ENCODE peak calls at places on chromosome 1, in nine cellular contexts. B, V, O, R, G, K, M, C and W are unnamed samples.

GRCh38 chr1:163571950-163572349 is 250.2 kb downstream of the NUF2 start:
- DNase-seq in B (no peak), O (no peak), V (no peak), G (no peak), C (no peak), K (no peak), R (no peak), M (no peak), W (no peak)

GRCh38 chr1:225848044-225848955 is 33.9 kb downstream of the TMEM63A start:
- DNase-seq in K (no peak), C (no peak), B (no peak), R (peak; percentile 67), O (no peak), M (no peak), G (no peak), V (no peak), W (no peak)

GRCh38 chr1:95384570-95384969 is 150.6 kb downstream of the RWDD3 start:
- DNase-seq in G (no peak), V (no peak), M (no peak), O (peak; percentile 38), B (no peak), K (peak; percentile 2), C (peak; percentile 60), R (no peak), W (no peak)

GRCh38 chr1:224629965-224630364 is 13.8 kb downstream of the CNIH3 start:
- DNase-seq in O (no peak), M (no peak), K (peak; percentile 69), G (no peak), C (no peak), V (no peak), B (no peak), R (no peak), W (no peak)

GRCh38 chr1:39173119-39173994 is 31.1 kb upstream of the MACF1 start:
- DNase-seq in G (no peak), R (no peak), K (no peak), M (peak; percentile 59), O (no peak), B (no peak), V (no peak), C (no peak), W (no peak)

GRCh38 chr1:210726621-210727020 is 397.9 kb downstream of the HHAT start:
- DNase-seq in B (peak; percentile 11), O (peak; percentile 45), G (no peak), V (no peak), C (peak; percentile 56), K (peak; percentile 13), M (no peak), R (no peak), W (no peak)

GRCh38 chr1:32801096-32801713 is 16.0 kb downstream of the YARS1 start:
- DNase-seq in M (peak; percentile 22), V (peak; percentile 37), O (no peak), R (no peak), B (peak; percentile 76), C (no peak), K (no peak), G (peak; percentile 18), W (no peak)

GRCh38 chr1:234722267-234722704 is 112.3 kb upstream of the IRF2BP2 start:
- DNase-seq in O (no peak), M (no peak), V (no peak), G (no peak), B (no peak), R (no peak), C (no peak), K (no peak), W (no peak)

GRCh38 chr1:234734864-234735263 is 124.9 kb upstream of the IRF2BP2 start:
- DNase-seq in R (no peak), K (no peak), C (peak; percentile 49), O (no peak), G (no peak), B (no peak), M (no peak), V (no peak), W (no peak)

GRCh38 chr1:234969630-234970370 is 158.8 kb downstream of the TOMM20 start:
- DNase-seq in C (peak; percentile 75), K (peak; percentile 89), O (peak; percentile 17), R (no peak), M (peak; percentile 84), G (no peak), V (no peak), B (no peak), W (peak; percentile 77)

GRCh38 chr1:98487620-98488019 is 173.9 kb upstream of the SNX7 start:
- DNase-seq in V (no peak), B (no peak), M (no peak), O (no peak), G (no peak), C (no peak), K (no peak), R (no peak), W (no peak)

GRCh38 chr1:161119017-161119378 is 1.1 kb downstream of the NIT1 start:
- DNase-seq in R (no peak), O (no peak), C (peak; percentile 72), V (no peak), G (no peak), B (no peak), K (no peak), M (no peak), W (peak; percentile 61)

GRCh38 chr1:231374394-231374793 is 36.3 kb downstream of the SPRTN start:
- DNase-seq in M (no peak), B (no peak), O (no peak), K (no peak), R (no peak), C (no peak), G (no peak), V (no peak), W (no peak)

GRCh38 chr1:47384083-47384482 is 32.0 kb upstream of the FOXE3 start:
- DNase-seq in M (no peak), K (no peak), B (no peak), V (no peak), C (no peak), O (no peak), G (no peak), R (no peak), W (no peak)

GRCh38 chr1:186985889-186986491 is 157.2 kb downstream of the PLA2G4A start:
- DNase-seq in C (peak; percentile 27), G (no peak), M (peak; percentile 56), O (no peak), V (no peak), K (peak; percentile 59), B (peak; percentile 53), R (peak; percentile 37), W (peak; percentile 12)

GRCh38 chr1:107299521-107299920 is 158.7 kb downstream of the NTNG1 start:
- DNase-seq in M (no peak), K (no peak), B (no peak), R (no peak), O (no peak), C (no peak), V (no peak), G (no peak), W (no peak)

GRCh38 chr1:66134004-66134403 is 341.3 kb downstream of the PDE4B start:
- DNase-seq in V (no peak), O (no peak), C (no peak), B (no peak), K (no peak), M (no peak), R (no peak), G (no peak), W (no peak)

GRCh38 chr1:22755641-22756040 is 45.0 kb downstream of the EPHB2 start:
- DNase-seq in G (no peak), R (no peak), V (no peak), O (no peak), M (no peak), C (no peak), B (no peak), K (no peak), W (no peak)

GRCh38 chr1:149962039-149962647 is 25.5 kb upstream of the MTMR11 start:
- DNase-seq in C (peak; percentile 77), O (peak; percentile 17), R (peak; percentile 66), B (peak; percentile 75), V (no peak), M (peak; percentile 87), G (peak; percentile 21), K (peak; percentile 84), W (no peak)

GRCh38 chr1:199759268-199759724 is 268.2 kb upstream of the NR5A2 start:
- DNase-seq in V (no peak), K (peak; percentile 87), O (peak; percentile 29), G (no peak), B (no peak), C (no peak), R (no peak), M (no peak), W (no peak)

GRCh38 chr1:21397813-21398188 is 42.1 kb upstream of the NBPF3 start:
- DNase-seq in V (peak; percentile 20), O (no peak), R (peak; percentile 39), G (no peak), C (peak; percentile 47), B (no peak), M (no peak), K (no peak), W (no peak)

GRCh38 chr1:156705918-156706646 is 699 bp upstream of the CRABP2 start:
- DNase-seq in G (peak; percentile 64), M (peak; percentile 64), V (peak; percentile 79), O (no peak), R (peak; percentile 92), K (no peak), C (peak; percentile 100), B (no peak), W (peak; percentile 74)

GRCh38 chr1:25572708-25573590 is 29.5 kb downstream of the LDLRAP1 start:
- DNase-seq in B (no peak), C (peak; percentile 75), M (peak; percentile 44), R (peak; percentile 83), G (no peak), O (no peak), K (peak; percentile 18), V (peak; percentile 66), W (no peak)

GRCh38 chr1:99771522-99771921 is 5.1 kb upstream of the FRRS1 start:
- DNase-seq in K (no peak), B (no peak), G (no peak), V (no peak), R (no peak), M (no peak), C (no peak), O (no peak), W (no peak)

GRCh38 chr1:112718691-112719418 is 3.7 kb upstream of the PPM1J start:
- DNase-seq in O (peak; percentile 84), M (peak; percentile 60), V (peak; percentile 75), B (no peak), G (peak; percentile 64), K (peak; percentile 32), C (peak; percentile 74), R (peak; percentile 83), W (peak; percentile 95)

GRCh38 chr1:245156736-245157505 is 2.1 kb downstream of the KIF26B start:
- DNase-seq in R (peak; percentile 32), B (peak; percentile 37), G (no peak), M (peak; percentile 31), K (no peak), V (no peak), O (peak; percentile 12), C (peak; percentile 69), W (no peak)

GRCh38 chr1:113094506-113094905 is 21.5 kb downstream of the LRIG2 start:
- DNase-seq in G (no peak), K (no peak), M (no peak), V (no peak), O (no peak), R (no peak), C (no peak), B (no peak), W (no peak)